ENCODE peak calls at places on chromosomes 13 and 19, in four cellular contexts. One of them, this sample, is unnamed.

GRCh38 chr19:41239363-41239762 is 20.3 kb downstream of the AXL start:
- DNase-seq in lung: no peak
- DNase-seq in substantia nigra: no peak
- DNase-seq in esophagus squamous epithelium: no peak
- DNase-seq in this sample: no peak

GRCh38 chr19:33064117-33064777 is 441 bp downstream of the RHPN2 start:
- DNase-seq in lung: peak
- DNase-seq in substantia nigra: no peak
- DNase-seq in esophagus squamous epithelium: no peak
- DNase-seq in this sample: peak

GRCh38 chr19:51168571-51169282 is 26.6 kb downstream of the SIGLEC7 start:
- DNase-seq in lung: no peak
- DNase-seq in substantia nigra: peak
- DNase-seq in esophagus squamous epithelium: no peak
- DNase-seq in this sample: no peak

GRCh38 chr19:9936151-9937000 is at the start of gene OLFM2:
- DNase-seq in lung: no peak
- DNase-seq in substantia nigra: peak
- DNase-seq in esophagus squamous epithelium: no peak
- DNase-seq in this sample: no peak

GRCh38 chr13:108322206-108322824 is 52.8 kb downstream of the TNFSF13B start:
- DNase-seq in lung: no peak
- DNase-seq in substantia nigra: no peak
- DNase-seq in esophagus squamous epithelium: no peak
- DNase-seq in this sample: no peak

GRCh38 chr13:32165791-32166190 is 134.2 kb downstream of the FRY start:
- DNase-seq in lung: no peak
- DNase-seq in substantia nigra: peak
- DNase-seq in esophagus squamous epithelium: no peak
- DNase-seq in this sample: no peak

GRCh38 chr13:42354246-42355117 is 82.5 kb downstream of the AKAP11 start:
- DNase-seq in lung: no peak
- DNase-seq in substantia nigra: no peak
- DNase-seq in esophagus squamous epithelium: no peak
- DNase-seq in this sample: no peak

GRCh38 chr13:48838193-48839000 is 137.3 kb upstream of the FNDC3A start:
- DNase-seq in lung: no peak
- DNase-seq in substantia nigra: no peak
- DNase-seq in esophagus squamous epithelium: no peak
- DNase-seq in this sample: no peak

GRCh38 chr13:109394311-109394988 is 391.9 kb downstream of the IRS2 start:
- DNase-seq in lung: no peak
- DNase-seq in substantia nigra: no peak
- DNase-seq in esophagus squamous epithelium: no peak
- DNase-seq in this sample: no peak

GRCh38 chr19:5356428-5356827 is 15.8 kb upstream of the PTPRS start:
- DNase-seq in lung: no peak
- DNase-seq in substantia nigra: no peak
- DNase-seq in esophagus squamous epithelium: no peak
- DNase-seq in this sample: no peak

GRCh38 chr19:53879145-53880037 is 2.6 kb upstream of the PRKCG start:
- DNase-seq in lung: peak
- DNase-seq in substantia nigra: peak
- DNase-seq in esophagus squamous epithelium: no peak
- DNase-seq in this sample: peak

GRCh38 chr13:77388944-77389616 is 62.2 kb upstream of the MYCBP2 start:
- DNase-seq in lung: no peak
- DNase-seq in substantia nigra: no peak
- DNase-seq in esophagus squamous epithelium: no peak
- DNase-seq in this sample: no peak

GRCh38 chr13:114164681-114165429 is 14.2 kb upstream of the CFAP97D2 start:
- DNase-seq in lung: no peak
- DNase-seq in substantia nigra: no peak
- DNase-seq in esophagus squamous epithelium: no peak
- DNase-seq in this sample: no peak

GRCh38 chr19:42135836-42136235 is 3.6 kb upstream of the POU2F2 start:
- DNase-seq in lung: no peak
- DNase-seq in substantia nigra: no peak
- DNase-seq in esophagus squamous epithelium: no peak
- DNase-seq in this sample: no peak

GRCh38 chr19:17931532-17932191 is 1.2 kb upstream of the CCDC124 start:
- DNase-seq in lung: no peak
- DNase-seq in substantia nigra: peak
- DNase-seq in esophagus squamous epithelium: no peak
- DNase-seq in this sample: no peak

GRCh38 chr13:37446503-37446902 is 152.1 kb downstream of the POSTN start:
- DNase-seq in lung: no peak
- DNase-seq in substantia nigra: no peak
- DNase-seq in esophagus squamous epithelium: no peak
- DNase-seq in this sample: no peak

DNA sequence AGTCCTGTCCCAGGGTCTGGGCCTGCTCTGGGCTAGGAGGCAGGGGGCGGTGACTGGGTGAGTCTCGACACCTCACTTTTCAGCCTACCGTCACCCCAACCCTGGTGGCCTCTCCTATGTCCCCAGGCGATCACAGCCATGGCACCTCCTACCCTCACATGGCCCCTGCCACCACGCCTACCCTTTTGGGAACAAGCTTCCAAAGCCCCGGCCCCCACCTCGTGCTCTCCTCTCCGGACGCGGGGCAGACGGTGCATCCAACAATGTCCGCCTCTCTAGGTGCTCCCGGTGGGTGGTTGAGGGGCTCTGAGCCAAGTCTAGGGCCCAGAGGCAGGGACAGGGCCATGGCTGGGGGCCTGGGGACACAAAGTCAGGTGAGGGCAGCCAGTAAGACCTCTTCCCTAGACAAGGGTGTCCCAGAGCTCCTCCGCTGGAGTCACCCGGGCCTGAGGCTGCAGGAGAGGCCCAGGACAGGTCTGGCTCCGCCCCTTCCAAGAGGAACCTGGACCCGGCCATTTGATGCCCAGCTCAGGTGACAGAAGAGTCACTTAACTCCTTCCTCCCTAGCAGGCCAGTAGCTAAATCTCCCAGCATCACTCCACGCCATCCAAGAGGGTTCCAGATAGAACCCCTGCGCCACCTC is at the start of gene SYNE4:
- DNase-seq in lung: peak
- DNase-seq in substantia nigra: peak
- DNase-seq in esophagus squamous epithelium: no peak
- DNase-seq in this sample: peak
- H3K27ac ChIP-seq in lung: no peak
- H3K27ac ChIP-seq in substantia nigra: peak
- H3K27ac ChIP-seq in esophagus squamous epithelium: peak
- H3K27ac ChIP-seq in this sample: peak

GRCh38 chr19:36750066-36750691 is 22.4 kb downstream of the ZNF850 start:
- DNase-seq in lung: no peak
- DNase-seq in substantia nigra: no peak
- DNase-seq in esophagus squamous epithelium: no peak
- DNase-seq in this sample: no peak

GRCh38 chr19:36748431-36749275 is 24.0 kb downstream of the ZNF850 start:
- DNase-seq in lung: no peak
- DNase-seq in substantia nigra: no peak
- DNase-seq in esophagus squamous epithelium: no peak
- DNase-seq in this sample: no peak

GRCh38 chr19:36745870-36746269 is 26.7 kb downstream of the ZNF850 start:
- DNase-seq in lung: no peak
- DNase-seq in substantia nigra: no peak
- DNase-seq in esophagus squamous epithelium: no peak
- DNase-seq in this sample: no peak

DNA sequence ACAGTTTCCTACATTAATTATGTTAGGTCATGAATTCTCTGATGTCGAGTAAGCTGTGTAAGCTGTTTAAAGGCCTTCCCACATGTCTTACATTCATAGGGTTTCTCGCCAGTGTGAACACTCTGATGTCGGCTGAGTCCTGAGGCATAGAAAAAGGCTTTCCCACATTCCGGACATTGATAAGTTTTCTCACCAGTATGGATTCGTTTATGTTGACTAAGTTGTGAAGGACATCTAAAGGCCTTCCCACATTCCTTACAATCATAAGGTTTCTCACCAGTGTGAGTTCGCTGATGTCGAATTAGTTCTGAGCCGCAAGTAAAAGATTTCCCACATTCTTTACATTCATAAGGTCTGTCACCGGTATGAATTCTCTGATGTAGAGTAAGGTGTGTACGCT is 24.9 kb downstream of the ZNF850 start:
- DNase-seq in lung: no peak
- DNase-seq in substantia nigra: no peak
- DNase-seq in esophagus squamous epithelium: no peak
- DNase-seq in this sample: no peak
- H3K27ac ChIP-seq in lung: no peak
- H3K27ac ChIP-seq in substantia nigra: no peak
- H3K27ac ChIP-seq in esophagus squamous epithelium: no peak
- H3K27ac ChIP-seq in this sample: no peak

GRCh38 chr19:15299568-15300409 is 32.5 kb downstream of the BRD4 start:
- DNase-seq in lung: no peak
- DNase-seq in substantia nigra: no peak
- DNase-seq in esophagus squamous epithelium: no peak
- DNase-seq in this sample: no peak
- H3K27ac ChIP-seq in lung: no peak
- H3K27ac ChIP-seq in substantia nigra: no peak
- H3K27ac ChIP-seq in esophagus squamous epithelium: peak
- H3K27ac ChIP-seq in this sample: peak

GRCh38 chr13:50358715-50359367 is 343.6 kb downstream of the KCNRG start:
- DNase-seq in lung: no peak
- DNase-seq in substantia nigra: no peak
- DNase-seq in esophagus squamous epithelium: no peak
- DNase-seq in this sample: no peak
- H3K27ac ChIP-seq in lung: no peak
- H3K27ac ChIP-seq in substantia nigra: peak
- H3K27ac ChIP-seq in esophagus squamous epithelium: peak
- H3K27ac ChIP-seq in this sample: peak

GRCh38 chr13:82717249-82717648 is 1165.0 kb downstream of the SLITRK1 start:
- DNase-seq in lung: no peak
- DNase-seq in substantia nigra: no peak
- DNase-seq in esophagus squamous epithelium: no peak
- DNase-seq in this sample: no peak

DNA sequence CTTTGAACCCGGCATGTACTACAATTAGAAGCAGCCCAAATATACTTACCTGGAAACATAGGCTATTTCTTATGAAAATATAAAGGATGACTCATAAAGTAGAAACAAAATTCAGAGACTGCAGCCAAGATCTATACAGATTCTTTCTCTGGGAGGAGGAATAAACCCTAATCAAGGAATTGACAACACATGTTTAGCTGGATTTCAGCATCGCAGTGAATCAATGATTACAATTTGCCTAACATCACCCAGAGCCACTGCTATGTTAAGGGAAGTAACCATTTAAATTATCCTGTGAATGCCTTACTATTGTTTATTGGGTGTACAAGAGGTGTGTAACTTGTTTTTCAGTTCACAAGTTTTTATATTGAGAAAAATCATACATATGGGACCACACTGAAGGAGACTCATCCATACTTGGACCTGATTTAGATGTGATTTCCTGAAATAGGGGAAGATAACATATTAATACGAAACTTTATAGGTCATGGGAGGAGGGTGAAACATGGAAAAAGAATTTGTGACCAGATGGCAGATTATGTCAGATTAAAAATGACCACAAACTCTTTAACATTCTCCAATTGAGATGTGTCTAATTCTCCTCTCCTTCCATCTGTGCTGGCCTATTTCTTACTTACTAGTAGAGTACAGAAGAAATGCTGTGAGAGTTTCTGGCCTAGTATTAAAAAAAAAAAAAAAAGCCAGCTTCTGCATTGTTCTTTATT is 1168.4 kb downstream of the SLITRK1 start:
- DNase-seq in lung: no peak
- DNase-seq in substantia nigra: no peak
- DNase-seq in esophagus squamous epithelium: no peak
- DNase-seq in this sample: no peak
- H3K27ac ChIP-seq in lung: no peak
- H3K27ac ChIP-seq in substantia nigra: no peak
- H3K27ac ChIP-seq in esophagus squamous epithelium: no peak
- H3K27ac ChIP-seq in this sample: no peak

DNA sequence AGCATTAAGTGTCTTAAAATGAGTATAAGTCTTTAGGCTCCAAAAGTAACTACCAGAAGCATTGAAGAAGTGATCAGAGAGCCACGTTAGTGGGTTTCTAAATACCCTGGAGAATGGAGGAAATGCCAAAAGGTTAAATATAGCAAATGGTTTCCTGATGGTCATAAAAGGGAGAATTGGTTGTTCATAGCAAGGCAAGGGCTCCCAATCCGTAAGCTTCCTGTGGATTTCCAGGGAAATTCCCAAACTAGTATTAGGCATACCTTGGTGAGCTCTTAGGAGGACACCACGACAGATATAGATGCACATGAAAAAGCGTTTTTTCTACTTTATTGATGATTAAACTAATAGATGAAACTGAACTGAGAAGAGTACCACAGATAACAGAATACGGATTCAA is 410.9 kb downstream of the FOXO1 start:
- DNase-seq in lung: no peak
- DNase-seq in substantia nigra: no peak
- DNase-seq in esophagus squamous epithelium: no peak
- DNase-seq in this sample: no peak
- H3K27ac ChIP-seq in lung: no peak
- H3K27ac ChIP-seq in substantia nigra: no peak
- H3K27ac ChIP-seq in esophagus squamous epithelium: no peak
- H3K27ac ChIP-seq in this sample: no peak

DNA sequence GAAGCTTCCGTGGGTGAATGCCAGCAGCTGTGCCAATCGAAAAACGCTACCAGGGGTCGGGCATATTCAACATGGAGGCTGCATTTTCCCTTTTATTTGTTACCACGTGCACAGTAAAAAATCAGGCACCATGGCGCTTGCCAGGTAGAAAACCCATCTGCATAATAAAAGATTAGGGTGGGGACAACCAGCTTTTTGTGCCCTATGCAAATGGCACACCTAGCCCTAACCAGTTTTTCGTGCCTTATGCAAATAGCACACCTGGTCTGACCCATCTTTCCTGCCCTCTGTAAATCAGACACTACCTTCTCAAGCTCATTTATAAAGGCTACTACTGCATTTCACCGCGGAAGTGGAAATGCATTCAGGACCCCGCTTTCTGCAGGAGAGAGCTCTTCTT is 62.1 kb upstream of the FREM2 start:
- DNase-seq in lung: no peak
- DNase-seq in substantia nigra: no peak
- DNase-seq in esophagus squamous epithelium: no peak
- DNase-seq in this sample: no peak
- H3K27ac ChIP-seq in lung: no peak
- H3K27ac ChIP-seq in substantia nigra: no peak
- H3K27ac ChIP-seq in esophagus squamous epithelium: no peak
- H3K27ac ChIP-seq in this sample: no peak

GRCh38 chr13:24149306-24150032 is 11.1 kb upstream of the SPATA13 start:
- DNase-seq in lung: no peak
- DNase-seq in substantia nigra: no peak
- DNase-seq in esophagus squamous epithelium: no peak
- DNase-seq in this sample: no peak
- H3K27ac ChIP-seq in lung: no peak
- H3K27ac ChIP-seq in substantia nigra: no peak
- H3K27ac ChIP-seq in esophagus squamous epithelium: peak
- H3K27ac ChIP-seq in this sample: peak

DNA sequence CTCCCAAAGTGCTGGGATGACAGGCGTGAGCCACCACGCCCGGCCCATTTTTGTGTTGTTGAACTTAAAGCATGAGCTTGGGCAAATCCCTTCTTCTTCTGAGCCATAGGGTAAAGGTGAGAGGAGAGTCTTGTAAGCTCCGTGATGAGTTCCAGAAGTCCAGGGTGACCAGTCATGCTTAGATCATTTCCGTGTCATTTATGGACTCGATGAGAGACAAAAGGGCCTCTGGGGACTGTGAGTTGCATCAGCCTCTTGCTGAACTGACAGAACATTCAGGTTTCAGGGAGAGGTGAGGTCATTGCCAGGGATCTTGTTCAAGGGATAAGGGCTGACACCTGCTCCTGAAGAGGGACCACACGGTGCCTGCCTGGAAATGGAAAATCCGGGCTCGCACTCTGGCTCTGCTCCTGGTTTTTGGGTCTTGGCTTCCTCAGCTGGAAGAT is 53.6 kb downstream of the GADD45B start:
- DNase-seq in lung: no peak
- DNase-seq in substantia nigra: no peak
- DNase-seq in esophagus squamous epithelium: no peak
- DNase-seq in this sample: no peak
- H3K27ac ChIP-seq in lung: no peak
- H3K27ac ChIP-seq in substantia nigra: no peak
- H3K27ac ChIP-seq in esophagus squamous epithelium: peak
- H3K27ac ChIP-seq in this sample: no peak

This sample was measured in stomach.